ENCODE peak calls at places on chromosomes 3 and 15, in six cellular contexts. Y, I, H, Q, B and U are unnamed samples.

GRCh38 chr15:76431936-76432335 is 95.4 kb downstream of the ISL2 start:
- DNase-seq in Y (no peak), I (no peak), H (no peak), Q (no peak), B (no peak), U (no peak)

GRCh38 chr3:20546636-20547035 is 360.6 kb upstream of the SGO1 start:
- DNase-seq in Y (no peak), I (no peak), H (no peak), Q (no peak), B (no peak), U (no peak)

GRCh38 chr15:63405159-63405558 is 23.5 kb upstream of the CA12 start:
- DNase-seq in Y (no peak), I (no peak), H (no peak), Q (no peak), B (no peak), U (no peak)

GRCh38 chr15:41241251-41241964 is 10.3 kb downstream of the CHP1 start:
- DNase-seq in Y (no peak), I (no peak), H (no peak), Q (peak; percentile 92), B (peak; percentile 14), U (no peak)

GRCh38 chr15:90790057-90790456 is 72.9 kb downstream of the BLM start:
- DNase-seq in Y (no peak), I (no peak), H (no peak), Q (no peak), B (no peak), U (no peak)

GRCh38 chr3:8497582-8497981 is 4.0 kb upstream of the LMCD1 start:
- DNase-seq in Y (no peak), I (no peak), H (no peak), Q (no peak), B (no peak), U (no peak)

GRCh38 chr3:58492385-58492970 is 582 bp downstream of the KCTD6 start:
- DNase-seq in Y (no peak), I (no peak), H (peak; percentile 9), Q (peak; percentile 13), B (peak; percentile 23), U (no peak)

GRCh38 chr15:101481381-101481705 is 8.2 kb downstream of the PCSK6 start:
- DNase-seq in Y (no peak), I (no peak), H (no peak), Q (no peak), B (no peak), U (no peak)

GRCh38 chr15:36126194-36126593 is 453.2 kb upstream of the CDIN1 start:
- DNase-seq in Y (no peak), I (no peak), H (no peak), Q (no peak), B (no peak), U (no peak)

GRCh38 chr3:37639922-37640321 is 221.8 kb upstream of the CTDSPL start:
- DNase-seq in Y (no peak), I (no peak), H (no peak), Q (no peak), B (no peak), U (no peak)

GRCh38 chr15:43239732-43240491 is 19.1 kb upstream of the EPB42 start:
- DNase-seq in Y (no peak), I (no peak), H (no peak), Q (no peak), B (peak; percentile 53), U (no peak)

GRCh38 chr3:69764861-69765260 is 25.6 kb downstream of the MITF start:
- DNase-seq in Y (no peak), I (no peak), H (no peak), Q (no peak), B (no peak), U (no peak)

GRCh38 chr3:52434491-52435115 is 10.3 kb downstream of the SEMA3G start:
- DNase-seq in Y (no peak), I (no peak), H (no peak), Q (no peak), B (no peak), U (no peak)

GRCh38 chr3:82462977-82463376 is 701.5 kb upstream of the GBE1 start:
- DNase-seq in Y (no peak), I (no peak), H (no peak), Q (peak; percentile 33), B (no peak), U (no peak)

GRCh38 chr15:75786564-75786925 is 56.7 kb upstream of the UBE2Q2 start:
- DNase-seq in Y (no peak), I (no peak), H (no peak), Q (no peak), B (no peak), U (no peak)

GRCh38 chr3:150410311-150411105 is 2.4 kb downstream of the TSC22D2 start:
- DNase-seq in Y (peak; percentile 19), I (no peak), H (peak; percentile 5), Q (peak; percentile 15), B (peak; percentile 13), U (no peak)